ENCODE peak calls at places on chromosomes 4 and X, in four cellular contexts. D is NCI-H1092, T is dorsolateral prefrontal cortex, E is fibroblast of the conjunctiva. W is an unnamed sample.
A peak's percentile ranks its signal among the peaks of the same experiment; 100 is the strongest.

GRCh38 chrX:129979207-129979920 is 3.1 kb upstream of the BCORL1 start:
- DNase-seq in E (no peak), D (no peak), T (no peak), W (no peak)

GRCh38 chrX:22110729-22111494 is 78.8 kb downstream of the PHEX start:
- DNase-seq in T (no peak), E (no peak), D (no peak), W (no peak)

GRCh38 chrX:118978451-118978850 is 4.0 kb downstream of the LONRF3 start:
- DNase-seq in D (no peak), T (no peak), E (no peak), W (no peak)

GRCh38 chrX:20118065-20118824 is 1.5 kb upstream of the MAP7D2 start:
- DNase-seq in T (no peak), E (no peak), D (no peak), W (no peak)

GRCh38 chr4:13483142-13484044 is 747 bp downstream of the RAB28 start:
- DNase-seq in T (peak; percentile 57), E (peak; percentile 49), D (peak; percentile 15), W (no peak)

GRCh38 chr4:48481581-48481980 is 1.6 kb upstream of the SLC10A4 start:
- DNase-seq in E (no peak), T (no peak), D (no peak), W (no peak)

GRCh38 chr4:122777846-122778501 is 45.5 kb downstream of the BBS12 start:
- DNase-seq in T (no peak), D (no peak), E (peak; percentile 59), W (no peak)

GRCh38 chr4:118741456-118741855 is 56.3 kb downstream of the METTL14 start:
- DNase-seq in D (no peak), E (no peak), T (no peak), W (no peak)